ENCODE peak calls at places on chromosomes 13 and 19, in nine cellular contexts. N is type B pancreatic cell, V is cardiac muscle cell, Q is HFFc6, X is AG04449, K is AG09309, D is esophagus squamous epithelium, S is psoas muscle, I is OCI-LY7. O is an unnamed sample.

GRCh38 chr19:6236310-6237291 is 43.2 kb downstream of the MLLT1 start:
- DNase-seq in N (no peak), V (no peak), Q (no peak), X (no peak), K (no peak), D (no peak), S (no peak), I (no peak), O (no peak)

GRCh38 chr13:64078480-64078936 is 2662.9 kb upstream of the PCDH20 start:
- DNase-seq in N (no peak), V (no peak), Q (no peak), X (no peak), K (no peak), D (no peak), S (no peak), I (no peak), O (no peak)

GRCh38 chr13:75461314-75461713 is 20.7 kb downstream of the TBC1D4 start:
- DNase-seq in N (no peak), V (no peak), Q (no peak), X (no peak), K (no peak), D (no peak), S (no peak), I (no peak), O (no peak)

GRCh38 chr13:60164490-60164889 is 762 bp upstream of the DIAPH3 start:
- DNase-seq in N (no peak), V (no peak), Q (no peak), X (no peak), K (no peak), D (no peak), S (no peak), I (no peak), O (no peak)

GRCh38 chr13:30216111-30216510 is 91.2 kb downstream of the KATNAL1 start:
- DNase-seq in N (no peak), V (no peak), Q (no peak), X (no peak), K (no peak), D (no peak), S (no peak), I (no peak), O (no peak)

GRCh38 chr19:7860902-7861618 is 13.1 kb downstream of the PRR36 start:
- DNase-seq in N (no peak), V (no peak), Q (no peak), X (no peak), K (no peak), D (no peak), S (no peak), I (no peak), O (no peak)

GRCh38 chr19:33520844-33521479 is 629 bp downstream of the PEPD start:
- DNase-seq in N (no peak), V (no peak), Q (no peak), X (no peak), K (no peak), D (no peak), S (no peak), I (no peak), O (no peak)

GRCh38 chr13:33194820-33195692 is 90.5 kb downstream of the STARD13 start:
- DNase-seq in N (no peak), V (no peak), Q (peak; percentile 92), X (peak; percentile 93), K (peak; percentile 89), D (no peak), S (no peak), I (no peak), O (no peak)

GRCh38 chr13:30872195-30872594 is 33.9 kb upstream of the MEDAG start:
- DNase-seq in N (no peak), V (no peak), Q (no peak), X (no peak), K (no peak), D (no peak), S (no peak), I (no peak), O (no peak)

GRCh38 chr19:1285737-1286360 is at the start of gene EFNA2:
- DNase-seq in N (no peak), V (peak; percentile 58), Q (no peak), X (no peak), K (no peak), D (no peak), S (no peak), I (no peak), O (no peak)
- TF ChIP-seq CTCF in N (peak; percentile 17), V (no peak), Q (no peak), X (no peak), K (no peak), D (no peak), S (no peak), I (no peak), O (no peak)

DNA sequence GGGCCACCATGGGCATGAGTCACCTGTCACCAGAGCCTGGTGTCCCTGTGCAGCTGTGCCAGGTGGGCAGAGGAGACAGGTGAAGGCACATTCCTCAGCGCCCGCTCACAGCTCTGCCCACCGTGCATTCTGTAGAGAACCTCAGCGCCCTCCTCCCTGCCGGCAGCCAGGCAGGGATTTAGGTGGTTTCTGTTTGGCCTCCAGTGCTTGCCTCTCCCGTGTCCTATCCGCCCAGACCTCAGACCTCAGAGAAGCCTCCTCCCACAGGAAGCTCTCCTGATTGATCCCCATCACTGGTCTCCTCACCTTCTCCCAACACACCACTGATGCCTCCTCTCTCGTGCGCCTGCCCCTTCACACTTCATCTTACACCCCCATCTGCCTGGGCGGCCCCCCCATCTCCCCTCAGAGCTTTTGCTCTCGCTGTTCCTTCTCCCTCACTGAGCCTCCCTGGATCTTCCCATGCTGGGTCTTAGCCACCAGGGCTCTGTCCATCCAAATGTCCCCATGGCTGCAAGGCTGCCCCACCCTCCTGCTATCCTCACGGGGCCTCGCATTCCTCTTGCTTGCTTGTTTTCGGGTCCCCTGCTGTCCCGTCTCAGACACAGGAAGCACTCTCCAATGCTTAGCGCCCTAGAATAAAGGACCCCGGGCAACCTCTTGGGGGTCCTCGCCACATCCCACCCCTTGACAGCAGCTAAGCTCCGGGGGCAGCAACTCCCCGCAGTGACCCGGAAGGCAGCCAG is 23.9 kb downstream of the SH3GL1 start:
- DNase-seq in N (no peak), V (no peak), Q (no peak), X (no peak), K (no peak), D (no peak), S (peak; percentile 18), I (no peak), O (no peak)
- TF ChIP-seq CTCF in N (no peak), V (no peak), Q (no peak), X (no peak), K (no peak), D (no peak), S (no peak), I (no peak), O (no peak)

DNA sequence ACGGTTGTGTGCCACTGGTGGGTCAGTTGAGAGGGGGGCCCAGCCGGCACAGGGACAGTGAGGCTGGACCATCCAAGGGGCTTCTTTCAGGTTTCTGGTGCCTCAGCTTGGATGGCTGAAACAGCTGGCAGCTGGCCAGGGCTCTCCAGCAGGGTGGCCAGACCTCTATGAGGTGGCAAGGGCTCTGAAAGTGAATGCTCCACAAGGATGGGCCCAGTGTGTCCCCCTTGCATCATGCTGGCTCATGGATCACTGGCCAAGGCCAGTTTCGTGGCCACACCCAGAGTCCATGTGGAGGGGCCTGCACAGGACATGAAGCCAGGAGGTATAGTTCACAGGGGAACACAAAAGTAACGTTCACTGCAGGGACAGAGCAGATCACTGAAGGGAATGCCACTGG is 49.6 kb downstream of the CDADC1 start:
- DNase-seq in N (no peak), V (no peak), Q (no peak), X (no peak), K (no peak), D (no peak), S (no peak), I (no peak), O (no peak)
- TF ChIP-seq CTCF in N (no peak), V (no peak), Q (no peak), X (no peak), K (no peak), D (no peak), S (no peak), I (no peak), O (no peak)

DNA sequence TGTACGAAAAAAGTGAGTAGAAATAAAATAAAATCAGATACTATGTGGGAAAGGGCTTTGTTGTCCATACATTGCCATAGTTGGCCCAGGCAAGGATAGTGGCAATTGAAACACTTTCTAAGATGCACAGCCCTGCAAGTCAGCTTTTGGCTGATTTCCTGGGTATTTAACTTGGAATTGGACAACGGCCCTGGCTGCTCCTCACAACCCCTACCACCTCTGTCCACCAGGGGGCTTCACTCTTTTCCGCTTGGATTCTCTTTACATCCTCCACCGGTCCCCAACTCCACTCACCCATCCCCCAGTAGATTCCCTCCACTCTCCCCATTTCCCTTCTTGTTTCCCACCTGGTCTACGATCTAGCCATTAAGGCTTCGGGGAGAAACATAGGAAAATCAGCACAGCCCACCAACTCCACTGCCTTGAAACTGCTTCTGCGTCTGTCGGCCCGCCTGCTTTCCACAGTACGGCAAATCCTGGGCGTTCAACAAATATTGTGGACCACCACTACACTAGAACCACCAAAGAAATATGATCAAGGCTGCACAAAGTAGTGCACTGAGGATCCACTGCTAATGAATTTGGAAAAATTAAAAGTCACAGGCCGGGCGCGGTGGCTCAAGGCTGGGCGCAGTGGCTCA is 48.6 kb upstream of the GTF3A start:
- DNase-seq in N (no peak), V (peak; percentile 71), Q (peak; percentile 52), X (no peak), K (no peak), D (no peak), S (peak; percentile 49), I (peak; percentile 58), O (peak; percentile 57)
- TF ChIP-seq CTCF in N (peak; percentile 90), V (peak; percentile 92), Q (peak; percentile 90), X (peak; percentile 73), K (peak; percentile 87), D (peak; percentile 65), S (peak; percentile 71), I (peak; percentile 90), O (peak; percentile 58)

GRCh38 chr19:20278342-20278741 is 111.3 kb downstream of the ZNF486 start:
- DNase-seq in N (no peak), V (no peak), Q (no peak), X (no peak), K (no peak), D (no peak), S (no peak), I (no peak), O (no peak)
- TF ChIP-seq CTCF in N (peak; percentile 71), V (no peak), Q (no peak), X (no peak), K (no peak), D (peak; percentile 42), S (no peak), I (peak; percentile 16), O (no peak)

DNA sequence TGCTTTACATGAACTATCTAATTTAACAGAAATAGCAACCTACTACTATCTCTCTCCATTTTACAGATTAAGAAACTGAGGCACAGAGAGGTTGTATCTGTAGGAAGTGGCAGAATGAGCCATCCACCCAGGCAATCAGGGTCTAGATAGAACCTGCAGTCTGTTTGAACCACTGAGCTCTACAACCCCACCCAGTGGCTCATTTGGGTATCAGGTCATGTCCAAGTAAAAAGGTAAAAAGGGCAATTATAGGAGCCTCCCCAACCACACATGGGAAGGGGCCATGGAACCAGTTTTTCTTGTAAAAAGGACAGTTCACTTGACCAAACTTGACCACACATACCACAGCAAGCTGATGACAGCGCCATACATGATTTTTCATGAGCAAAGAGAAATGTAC is 92.9 kb upstream of the SGCG start:
- DNase-seq in N (no peak), V (peak; percentile 28), Q (peak; percentile 15), X (no peak), K (no peak), D (no peak), S (no peak), I (peak; percentile 16), O (no peak)
- TF ChIP-seq CTCF in N (peak; percentile 63), V (peak; percentile 62), Q (peak; percentile 74), X (peak; percentile 49), K (peak; percentile 54), D (peak; percentile 38), S (no peak), I (peak; percentile 76), O (no peak)